ENCODE peak calls at places on chromosomes 12 and 14, in five cellular contexts. One of them, this sample, is unnamed.

GRCh38 chr14:91119556-91120311 is 5.9 kb downstream of the DGLUCY start:
- DNase-seq in M059J: peak
- DNase-seq in NCI-H446 treated with DMSO at 0.1 percent for 48 hours: no peak
- DNase-seq in substantia nigra: no peak
- DNase-seq in GM23248: peak
- DNase-seq in this sample: no peak

GRCh38 chr12:30614031-30614430 is 81.6 kb downstream of the IPO8 start:
- DNase-seq in NCI-H446 treated with DMSO at 0.1 percent for 48 hours: no peak
- DNase-seq in M059J: peak
- DNase-seq in substantia nigra: no peak
- DNase-seq in GM23248: no peak
- DNase-seq in this sample: no peak

GRCh38 chr12:57049890-57050289 is at the start of gene MYO1A:
- DNase-seq in GM23248: peak
- DNase-seq in M059J: peak
- DNase-seq in substantia nigra: no peak
- DNase-seq in NCI-H446 treated with DMSO at 0.1 percent for 48 hours: no peak
- DNase-seq in this sample: no peak

GRCh38 chr12:116434155-116435065 is 124.8 kb upstream of the MAP1LC3B2 start:
- DNase-seq in NCI-H446 treated with DMSO at 0.1 percent for 48 hours: no peak
- DNase-seq in M059J: peak
- DNase-seq in substantia nigra: peak
- DNase-seq in GM23248: peak
- DNase-seq in this sample: peak

GRCh38 chr12:113185180-113186032 is at the start of the genes DDX54 and RITA1:
- DNase-seq in M059J: peak
- DNase-seq in substantia nigra: peak
- DNase-seq in NCI-H446 treated with DMSO at 0.1 percent for 48 hours: peak
- DNase-seq in GM23248: peak
- DNase-seq in this sample: peak

GRCh38 chr14:96285667-96286066 is 29.7 kb downstream of the BDKRB1 start:
- DNase-seq in NCI-H446 treated with DMSO at 0.1 percent for 48 hours: no peak
- DNase-seq in GM23248: no peak
- DNase-seq in substantia nigra: no peak
- DNase-seq in M059J: no peak
- DNase-seq in this sample: no peak

GRCh38 chr14:60654303-60654925 is 5.1 kb upstream of the SIX1 start:
- DNase-seq in M059J: peak
- DNase-seq in NCI-H446 treated with DMSO at 0.1 percent for 48 hours: no peak
- DNase-seq in GM23248: peak
- DNase-seq in substantia nigra: no peak
- DNase-seq in this sample: no peak

GRCh38 chr12:51391047-51391837 is at the start of gene GALNT6:
- DNase-seq in M059J: peak
- DNase-seq in GM23248: no peak
- DNase-seq in NCI-H446 treated with DMSO at 0.1 percent for 48 hours: no peak
- DNase-seq in substantia nigra: peak
- DNase-seq in this sample: peak

GRCh38 chr14:35285991-35286564 is 6.1 kb upstream of the PSMA6 start:
- DNase-seq in substantia nigra: no peak
- DNase-seq in M059J: no peak
- DNase-seq in GM23248: no peak
- DNase-seq in NCI-H446 treated with DMSO at 0.1 percent for 48 hours: no peak
- DNase-seq in this sample: no peak

GRCh38 chr12:71135812-71136176 is 22.0 kb downstream of the TSPAN8 start:
- DNase-seq in GM23248: no peak
- DNase-seq in NCI-H446 treated with DMSO at 0.1 percent for 48 hours: no peak
- DNase-seq in M059J: peak
- DNase-seq in substantia nigra: no peak
- DNase-seq in this sample: no peak

GRCh38 chr14:41393512-41393911 is 213.2 kb upstream of the LRFN5 start:
- DNase-seq in GM23248: no peak
- DNase-seq in substantia nigra: no peak
- DNase-seq in M059J: no peak
- DNase-seq in NCI-H446 treated with DMSO at 0.1 percent for 48 hours: no peak
- DNase-seq in this sample: no peak

GRCh38 chr12:113222730-113223531 is 1.7 kb downstream of the TPCN1 start:
- DNase-seq in NCI-H446 treated with DMSO at 0.1 percent for 48 hours: peak
- DNase-seq in substantia nigra: peak
- DNase-seq in GM23248: peak
- DNase-seq in M059J: peak
- DNase-seq in this sample: peak

GRCh38 chr12:38744056-38744455 is 161.3 kb downstream of the CPNE8 start:
- DNase-seq in GM23248: peak
- DNase-seq in substantia nigra: no peak
- DNase-seq in NCI-H446 treated with DMSO at 0.1 percent for 48 hours: no peak
- DNase-seq in M059J: peak
- DNase-seq in this sample: no peak

This sample was measured in C1 segment of cervical spinal cord.